ENCODE peak calls at places on chromosome 20, in four cellular contexts. N is CD8-positive, alpha-beta T cell; K is GM06990; D is GM12865. J is an unnamed sample.

GRCh38 chr20:38805502-38805957 is at the start of gene PPP1R16B:
- DNase-seq in N (peak; percentile 76), K (peak; percentile 88), D (peak; percentile 86), J (peak; percentile 85)

GRCh38 chr20:22312744-22313346 is 271.5 kb downstream of the FOXA2 start:
- DNase-seq in K (no peak), D (peak; percentile 28), N (no peak), J (peak; percentile 11)

GRCh38 chr20:40961686-40962640 is 66.7 kb upstream of the TOP1 start:
- DNase-seq in N (no peak), K (no peak), D (no peak), J (no peak)

GRCh38 chr20:13455713-13456112 is 183.0 kb downstream of the TASP1 start:
- DNase-seq in N (no peak), K (no peak), D (no peak), J (no peak)

GRCh38 chr20:31718952-31719643 is 3.6 kb downstream of the BCL2L1 start:
- DNase-seq in N (no peak), D (no peak), K (no peak), J (no peak)

GRCh38 chr20:37526238-37526838 is 1.3 kb downstream of the BLCAP start:
- DNase-seq in K (no peak), D (peak; percentile 32), N (no peak), J (no peak)

GRCh38 chr20:9051508-9051907 is 17.4 kb upstream of the PLCB4 start:
- DNase-seq in K (no peak), N (no peak), D (no peak), J (no peak)

GRCh38 chr20:49400904-49401303 is 81.6 kb downstream of the KCNB1 start:
- DNase-seq in K (no peak), N (no peak), D (no peak), J (no peak)

GRCh38 chr20:22320245-22320915 is 264.0 kb downstream of the FOXA2 start:
- DNase-seq in N (no peak), D (no peak), K (no peak), J (no peak)

GRCh38 chr20:25082498-25082873 is 545 bp upstream of the VSX1 start:
- DNase-seq in D (no peak), N (no peak), K (no peak), J (peak; percentile 37)

GRCh38 chr20:64000906-64001305 is 20.0 kb downstream of the PRPF6 start:
- DNase-seq in D (no peak), K (no peak), N (no peak), J (no peak)

GRCh38 chr20:9507544-9508239 is 6.7 kb upstream of the LAMP5 start:
- DNase-seq in K (no peak), N (no peak), D (no peak), J (no peak)

GRCh38 chr20:2230671-2231488 is 64.9 kb upstream of the TGM3 start:
- DNase-seq in N (no peak), D (no peak), K (no peak), J (no peak)

GRCh38 chr20:6164421-6165341 is 41.9 kb upstream of the FERMT1 start:
- DNase-seq in N (no peak), K (no peak), D (no peak), J (no peak)

GRCh38 chr20:62914970-62915457 is 11.3 kb downstream of the DIDO1 start:
- DNase-seq in D (no peak), K (no peak), N (no peak), J (no peak)

GRCh38 chr20:54100563-54100962 is 30.2 kb upstream of the BCAS1 start:
- DNase-seq in N (no peak), D (no peak), K (no peak), J (no peak)

GRCh38 chr20:54102543-54102942 is 32.1 kb upstream of the BCAS1 start:
- DNase-seq in D (no peak), N (no peak), K (no peak), J (no peak)

GRCh38 chr20:54105653-54106052 is 35.3 kb upstream of the BCAS1 start:
- DNase-seq in K (no peak), N (no peak), D (no peak), J (no peak)

GRCh38 chr20:54103762-54104600 is 33.6 kb upstream of the BCAS1 start:
- DNase-seq in K (no peak), D (no peak), N (no peak), J (no peak)

DNA sequence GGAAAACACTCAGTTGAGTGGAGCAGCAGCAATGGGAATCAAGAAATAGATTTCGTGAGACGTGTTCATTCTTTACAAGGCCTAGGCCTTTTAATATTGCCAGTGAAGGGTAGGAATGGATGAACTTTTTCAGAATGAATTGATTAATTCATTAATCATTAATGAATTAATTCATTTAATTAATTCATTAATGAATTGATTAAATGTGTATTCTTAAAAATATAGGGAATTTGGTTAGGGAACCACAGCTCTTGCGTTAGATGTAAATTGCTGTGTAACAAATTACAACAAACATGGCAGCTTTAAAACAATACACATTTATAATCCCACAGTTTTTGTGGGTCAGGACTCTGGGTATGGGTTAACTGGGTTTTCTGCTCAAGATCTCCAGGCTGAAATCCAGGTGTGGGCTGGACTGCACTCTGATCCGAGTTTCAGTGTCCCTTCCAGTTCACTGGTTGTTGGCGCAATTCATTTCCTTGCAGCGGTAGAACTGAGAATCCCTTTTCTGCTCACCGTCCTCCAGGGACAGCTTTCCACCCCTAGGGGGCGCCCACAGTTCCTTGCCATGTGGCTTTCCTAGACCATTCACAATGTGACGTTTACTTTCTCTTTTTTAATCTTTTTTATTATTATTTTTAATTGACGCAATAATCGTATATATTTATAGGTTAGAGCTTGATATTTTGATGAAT is 32.8 kb upstream of the BCAS1 start:
- DNase-seq in K (no peak), D (peak; percentile 78), N (peak; percentile 55), J (peak; percentile 55)
- TF ChIP-seq CTCF in K (peak; percentile 95), D (peak; percentile 91), N (peak; percentile 92), J (peak; percentile 91)

GRCh38 chr20:56995635-56996075 is 270.8 kb downstream of the BMP7 start:
- DNase-seq in N (no peak), D (peak; percentile 12), K (no peak), J (peak; percentile 60)
- TF ChIP-seq CTCF in N (no peak), D (peak; percentile 56), K (peak; percentile 74), J (peak; percentile 56)

GRCh38 chr20:577167-577791 is 32.8 kb downstream of the TCF15 start:
- DNase-seq in N (no peak), D (peak; percentile 54), K (no peak), J (no peak)
- TF ChIP-seq CTCF in N (no peak), D (peak; percentile 38), K (peak; percentile 45), J (peak; percentile 11)

GRCh38 chr20:57609842-57610167 is 10.4 kb downstream of the ZBP1 start:
- DNase-seq in K (no peak), D (no peak), N (no peak), J (no peak)
- TF ChIP-seq CTCF in K (no peak), D (no peak), N (no peak), J (no peak)

DNA sequence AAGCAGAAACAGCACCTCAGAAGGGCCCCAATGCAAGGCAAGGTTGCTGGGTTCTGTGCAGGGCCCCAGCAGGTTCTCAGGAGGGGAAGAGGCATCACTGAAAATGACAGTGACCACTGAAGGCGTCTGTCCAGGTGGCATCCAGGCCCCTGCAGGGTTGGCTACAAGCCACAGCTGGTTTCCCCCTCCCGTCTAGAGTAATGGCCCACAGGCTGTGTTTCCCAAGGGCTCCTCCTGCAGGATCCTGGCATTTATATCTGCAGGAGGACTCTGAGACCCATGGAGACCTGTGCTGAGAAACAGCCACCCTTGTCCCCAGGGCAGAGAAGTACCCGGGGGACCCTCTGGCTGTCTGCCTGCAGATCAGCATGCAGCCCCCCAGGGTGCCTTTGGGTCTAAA is 205.1 kb downstream of the TAF4 start:
- DNase-seq in K (no peak), D (no peak), N (no peak), J (no peak)
- TF ChIP-seq CTCF in K (no peak), D (no peak), N (no peak), J (no peak)

DNA sequence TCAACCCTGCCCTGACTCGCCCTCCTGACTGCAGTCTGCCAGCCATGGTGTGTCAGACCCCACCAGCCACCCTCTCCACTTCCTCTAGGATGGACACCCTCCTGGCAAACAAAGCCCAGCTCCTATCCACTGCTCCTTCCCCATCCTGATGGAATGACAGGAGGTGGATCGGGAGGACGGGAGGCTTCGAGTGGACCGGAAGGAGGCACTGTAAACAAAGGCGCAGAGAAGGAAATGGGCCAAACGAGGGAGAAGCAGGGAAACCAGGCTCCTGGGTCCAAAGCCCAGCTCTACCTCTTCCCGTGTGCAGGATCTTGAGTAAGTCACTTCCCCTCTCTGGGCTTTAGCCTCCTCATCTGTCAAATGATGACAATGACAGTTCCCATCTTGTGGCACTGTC is 40.2 kb downstream of the BPIFB1 start:
- DNase-seq in D (no peak), N (no peak), K (no peak), J (no peak)
- TF ChIP-seq CTCF in D (no peak), N (no peak), K (no peak), J (no peak)

DNA sequence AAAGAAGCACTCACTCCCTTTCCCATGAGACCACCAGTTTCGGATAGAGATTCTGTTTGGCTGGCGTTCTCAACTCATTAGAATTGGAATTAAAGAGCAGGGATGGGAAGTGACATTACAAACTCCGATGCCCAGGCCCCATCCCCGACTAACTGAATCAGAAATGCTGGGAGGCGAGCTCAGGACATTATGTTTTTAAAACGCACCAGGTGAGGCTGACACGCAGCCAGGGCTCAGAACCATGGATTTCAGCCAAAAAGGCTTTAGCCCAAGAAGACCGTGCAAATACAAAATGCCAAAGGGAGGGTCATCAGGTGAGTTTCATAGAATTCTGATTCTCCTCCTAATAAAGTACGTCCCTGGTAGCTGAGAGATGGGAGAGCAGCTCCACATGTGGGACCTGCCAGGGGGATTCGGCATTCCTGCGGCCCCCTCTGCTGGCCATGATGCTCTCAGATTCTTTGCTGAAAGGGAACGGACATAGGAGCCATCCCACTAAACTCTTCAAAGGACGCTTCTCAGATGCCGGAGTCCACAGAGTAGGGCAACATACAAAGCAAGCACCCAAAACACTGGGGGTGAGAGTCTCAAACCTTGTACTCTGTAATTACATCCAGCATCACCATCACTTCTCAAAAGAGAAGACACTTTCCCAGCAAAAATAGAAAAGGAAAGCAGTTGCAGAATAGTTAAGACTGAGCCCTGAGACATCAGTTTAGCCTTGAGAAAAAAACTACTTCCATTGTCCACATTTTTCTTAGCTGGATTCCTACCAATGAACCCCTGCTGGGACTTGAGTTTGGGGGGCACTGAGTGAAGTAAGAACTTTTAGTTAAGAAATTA is 205.2 kb downstream of the BMP7 start:
- DNase-seq in D (no peak), N (no peak), K (no peak), J (no peak)
- TF ChIP-seq CTCF in D (no peak), N (no peak), K (no peak), J (no peak)

GRCh38 chr20:61304750-61305149 is 52.7 kb downstream of the CDH4 start:
- DNase-seq in K (no peak), D (no peak), N (no peak), J (no peak)
- TF ChIP-seq CTCF in K (no peak), D (no peak), N (no peak), J (no peak)

GRCh38 chr20:59515013-59515905 is 89.1 kb upstream of the PHACTR3 start:
- DNase-seq in D (peak; percentile 11), N (no peak), K (no peak), J (no peak)

GRCh38 chr20:59519707-59520014 is 84.7 kb upstream of the PHACTR3 start:
- DNase-seq in D (no peak), N (no peak), K (no peak), J (no peak)

GRCh38 chr20:59514554-59514953 is 89.8 kb upstream of the PHACTR3 start:
- DNase-seq in N (no peak), K (no peak), D (no peak), J (no peak)

GRCh38 chr20:59518881-59519706 is 85.2 kb upstream of the PHACTR3 start:
- DNase-seq in N (no peak), D (peak; percentile 64), K (no peak), J (peak; percentile 83)

GRCh38 chr20:59515906-59516209 is 88.5 kb upstream of the PHACTR3 start:
- DNase-seq in D (no peak), K (no peak), N (no peak), J (no peak)
- TF ChIP-seq CTCF in D (no peak), K (no peak), N (no peak), J (no peak)

J was measured in GM13977.